ENCODE peak calls at places on chromosomes 3 and 15, in six cellular contexts. A is progenitor cell of endocrine pancreas; R is activated naive CD4-positive, alpha-beta T cell; J is left colon; W is astrocyte of the spinal cord; V is adrenal gland. C is an unnamed sample.

GRCh38 chr3:196216681-196217211 is 412 bp downstream of the SLC51A start:
- DNase-seq in R (no peak), A (no peak), J (no peak), V (no peak), W (no peak), C (no peak)

GRCh38 chr3:142866841-142867631 is 21.8 kb downstream of the PCOLCE2 start:
- DNase-seq in J (no peak), A (peak; percentile 32), R (no peak), W (no peak), V (no peak), C (no peak)

GRCh38 chr15:90859234-90860131 is 8.9 kb upstream of the FURIN start:
- DNase-seq in A (no peak), J (no peak), R (no peak), V (no peak), W (no peak), C (no peak)

GRCh38 chr3:131688370-131688769 is 185.6 kb upstream of the MRPL3 start:
- DNase-seq in R (no peak), J (no peak), V (no peak), A (no peak), W (peak; percentile 51), C (no peak)

GRCh38 chr3:10599444-10599843 is 94.1 kb upstream of the ATP2B2 start:
- DNase-seq in V (no peak), R (no peak), A (no peak), W (no peak), J (no peak), C (no peak)

GRCh38 chr15:42707068-42707467 is 29.9 kb downstream of the CDAN1 start:
- DNase-seq in J (no peak), R (no peak), V (no peak), A (no peak), W (peak; percentile 48), C (no peak)

GRCh38 chr15:69292826-69293420 is 5.8 kb upstream of the PAQR5 start:
- DNase-seq in W (no peak), A (no peak), R (no peak), J (no peak), V (peak; percentile 10), C (no peak)

GRCh38 chr3:19074257-19074938 is 73.9 kb upstream of the KCNH8 start:
- DNase-seq in W (no peak), J (no peak), A (no peak), V (no peak), R (no peak), C (no peak)

GRCh38 chr3:122937745-122938144 is 89.8 kb downstream of the SEMA5B start:
- DNase-seq in W (no peak), A (no peak), V (no peak), J (no peak), R (no peak), C (no peak)

GRCh38 chr3:72446406-72447058 is 401.7 kb downstream of the SHQ1 start:
- DNase-seq in W (peak; percentile 29), V (no peak), R (peak; percentile 45), J (no peak), A (no peak), C (no peak)

GRCh38 chr3:88321696-88322095 is 171.9 kb downstream of the C3orf38 start:
- DNase-seq in A (no peak), R (no peak), W (no peak), J (no peak), V (no peak), C (no peak)

GRCh38 chr3:171811059-171811912 is 1.0 kb upstream of the PLD1 start:
- DNase-seq in W (peak; percentile 90), V (no peak), R (no peak), A (no peak), J (no peak), C (no peak)

GRCh38 chr3:196620228-196620627 is 19.3 kb upstream of the NRROS start:
- DNase-seq in V (peak; percentile 52), A (no peak), W (no peak), J (no peak), R (no peak), C (no peak)

GRCh38 chr15:62469874-62470688 is 305.0 kb upstream of the C2CD4B start:
- DNase-seq in J (no peak), R (no peak), V (no peak), W (peak; percentile 86), A (no peak), C (peak; percentile 47)

GRCh38 chr3:14296352-14296751 is 106.1 kb upstream of the SLC6A6 start:
- DNase-seq in J (no peak), A (no peak), V (no peak), W (no peak), R (no peak), C (no peak)

GRCh38 chr3:183428140-183429023 is at the start of gene MCF2L2:
- DNase-seq in J (peak; percentile 59), W (peak; percentile 18), R (peak; percentile 11), A (peak; percentile 38), V (peak; percentile 86), C (peak; percentile 72)

GRCh38 chr3:27986204-27986879 is 255.1 kb upstream of the CMC1 start:
- DNase-seq in A (no peak), J (no peak), W (no peak), V (no peak), R (no peak), C (no peak)

GRCh38 chr3:40173291-40173710 is 136.2 kb upstream of the EIF1B start:
- DNase-seq in J (no peak), V (no peak), R (no peak), W (no peak), A (no peak), C (no peak)

GRCh38 chr3:42509111-42509510 is 6.7 kb downstream of the VIPR1 start:
- DNase-seq in J (peak; percentile 4), R (no peak), W (no peak), V (no peak), A (no peak), C (no peak)

GRCh38 chr15:80953953-80954778 is 35.5 kb downstream of the MESD start:
- DNase-seq in J (no peak), W (no peak), R (no peak), A (no peak), V (peak; percentile 13), C (no peak)

GRCh38 chr15:31062965-31063355 is 38.6 kb downstream of the TRPM1 start:
- DNase-seq in J (no peak), R (no peak), W (no peak), A (no peak), V (no peak), C (peak; percentile 64)

GRCh38 chr15:76012021-76012551 is at the start of gene NRG4:
- DNase-seq in W (no peak), A (no peak), V (no peak), J (peak; percentile 35), R (no peak), C (no peak)

GRCh38 chr3:137347132-137347531 is 389.3 kb downstream of the IL20RB start:
- DNase-seq in A (no peak), W (no peak), R (no peak), V (no peak), J (no peak), C (no peak)

GRCh38 chr3:69240651-69241578 is 118.5 kb upstream of the LMOD3 start:
- DNase-seq in J (no peak), A (no peak), R (no peak), V (no peak), W (no peak), C (no peak)

C was measured in heart left ventricle.